ENCODE peak calls at places on chromosomes 16 and 17, in eight cellular contexts. B is activated CD8-positive, alpha-beta T cell treated with anti-CD3 and anti-CD28 coated beads for 36 hours; X is activated CD4-positive, alpha-beta memory T cell treated with anti-CD3 and anti-CD28 coated beads, Interleukin-2, amount 10 ng/mL, durations not matched to agents 7 days and 5 days; A is omental fat pad; R is CD4-positive, alpha-beta T cell; V is thoracic aorta; O is OCI-M1; G is heart right ventricle. E is an unnamed sample.

GRCh38 chr16:27404163-27404823 is 2.3 kb downstream of the IL21R start:
- DNase-seq in B (peak), X (no peak), A (no peak), R (no peak), V (no peak), O (no peak), G (no peak), E (no peak)

GRCh38 chr16:22787456-22788189 is 26.3 kb upstream of the HS3ST2 start:
- DNase-seq in B (peak), X (no peak), A (no peak), R (no peak), V (no peak), O (peak), G (no peak), E (peak)

GRCh38 chr16:79013930-79014329 is 586.6 kb downstream of the MAF start:
- DNase-seq in B (no peak), X (no peak), A (no peak), R (no peak), V (no peak), O (no peak), G (no peak), E (no peak)

GRCh38 chr16:69166221-69166833 is 20.6 kb upstream of the SNTB2 start:
- DNase-seq in B (peak), X (peak), A (no peak), R (peak), V (no peak), O (no peak), G (no peak), E (no peak)

GRCh38 chr16:50254072-50254471 is 12.3 kb upstream of the ADCY7 start:
- DNase-seq in B (no peak), X (no peak), A (no peak), R (no peak), V (no peak), O (peak), G (no peak), E (no peak)

GRCh38 chr17:6279659-6280058 is 155.3 kb downstream of the AIPL1 start:
- DNase-seq in B (peak), X (no peak), A (no peak), R (no peak), V (no peak), O (peak), G (no peak), E (no peak)

GRCh38 chr17:67293251-67294203 is 48.5 kb upstream of the HELZ start:
- DNase-seq in B (peak), X (peak), A (peak), R (peak), V (no peak), O (peak), G (peak), E (peak)

GRCh38 chr17:43401293-43401692 is 2.5 kb downstream of the ARL4D start:
- DNase-seq in B (no peak), X (no peak), A (no peak), R (no peak), V (peak), O (no peak), G (no peak), E (peak)

GRCh38 chr16:55035956-55036355 is 105.3 kb downstream of the IRX5 start:
- DNase-seq in B (no peak), X (no peak), A (no peak), R (no peak), V (no peak), O (no peak), G (no peak), E (peak)

GRCh38 chr17:56505154-56505756 is 88.2 kb upstream of the NOG start:
- DNase-seq in B (no peak), X (no peak), A (no peak), R (no peak), V (no peak), O (no peak), G (no peak), E (no peak)

GRCh38 chr17:47660064-47660492 is 10.4 kb downstream of the KPNB1 start:
- DNase-seq in B (no peak), X (no peak), A (no peak), R (no peak), V (no peak), O (peak), G (no peak), E (no peak)

GRCh38 chr16:70430667-70431536 is 8.0 kb downstream of the ST3GAL2 start:
- DNase-seq in B (peak), X (peak), A (no peak), R (peak), V (no peak), O (peak), G (peak), E (no peak)

GRCh38 chr16:13070268-13070667 is 168.9 kb downstream of the SHISA9 start:
- DNase-seq in B (no peak), X (no peak), A (no peak), R (no peak), V (no peak), O (no peak), G (no peak), E (no peak)

GRCh38 chr16:77435240-77435819 is 496 bp upstream of the ADAMTS18 start:
- DNase-seq in B (no peak), X (no peak), A (no peak), R (no peak), V (no peak), O (no peak), G (no peak), E (no peak)

GRCh38 chr17:13421581-13421980 is 180.1 kb downstream of the HS3ST3A1 start:
- DNase-seq in B (no peak), X (no peak), A (no peak), R (no peak), V (no peak), O (no peak), G (no peak), E (no peak)

GRCh38 chr17:50205111-50205821 is 3.8 kb upstream of the COL1A1 start:
- DNase-seq in B (no peak), X (no peak), A (no peak), R (no peak), V (no peak), O (no peak), G (peak), E (peak)

GRCh38 chr17:68775338-68775737 is 174.2 kb upstream of the FAM20A start:
- DNase-seq in B (no peak), X (no peak), A (no peak), R (no peak), V (no peak), O (no peak), G (no peak), E (peak)

GRCh38 chr16:24070851-24071250 is 185.3 kb upstream of the CACNG3 start:
- DNase-seq in B (peak), X (peak), A (no peak), R (peak), V (no peak), O (peak), G (peak), E (peak)

GRCh38 chr17:75601057-75601987 is 13.7 kb downstream of the MYO15B start:
- DNase-seq in B (peak), X (peak), A (no peak), R (peak), V (no peak), O (peak), G (no peak), E (peak)

GRCh38 chr16:2386990-2387389 is 42.3 kb upstream of the CCNF start:
- DNase-seq in B (no peak), X (no peak), A (no peak), R (no peak), V (no peak), O (no peak), G (no peak), E (no peak)

GRCh38 chr17:63358111-63358839 is 87.8 kb downstream of the CYB561 start:
- DNase-seq in B (no peak), X (no peak), A (no peak), R (no peak), V (no peak), O (no peak), G (no peak), E (peak)

GRCh38 chr16:15777533-15778203 is 79.2 kb downstream of the MYH11 start:
- DNase-seq in B (peak), X (no peak), A (no peak), R (no peak), V (no peak), O (peak), G (no peak), E (peak)

GRCh38 chr17:2700491-2701141 is 10.9 kb downstream of the CLUH start:
- DNase-seq in B (no peak), X (no peak), A (no peak), R (no peak), V (no peak), O (no peak), G (no peak), E (no peak)

GRCh38 chr17:55458977-55459376 is 37.3 kb upstream of the MMD start:
- DNase-seq in B (peak), X (peak), A (no peak), R (no peak), V (no peak), O (no peak), G (no peak), E (peak)

GRCh38 chr17:42878123-42878880 is 22.3 kb upstream of the G6PC1 start:
- DNase-seq in B (no peak), X (no peak), A (no peak), R (no peak), V (no peak), O (no peak), G (peak), E (no peak)

GRCh38 chr16:64982581-64982980 is 139.3 kb downstream of the CDH11 start:
- DNase-seq in B (no peak), X (no peak), A (no peak), R (no peak), V (no peak), O (no peak), G (no peak), E (peak)

GRCh38 chr17:78174332-78174869 is 6.0 kb downstream of the SYNGR2 start:
- DNase-seq in B (no peak), X (no peak), A (peak), R (no peak), V (peak), O (no peak), G (peak), E (no peak)

GRCh38 chr17:47705536-47706481 is 11.8 kb downstream of the TBKBP1 start:
- DNase-seq in B (peak), X (peak), A (no peak), R (no peak), V (no peak), O (no peak), G (no peak), E (no peak)

GRCh38 chr16:57391708-57392107 is 12.9 kb upstream of the CCL17 start:
- DNase-seq in B (no peak), X (no peak), A (no peak), R (no peak), V (no peak), O (no peak), G (no peak), E (no peak)

GRCh38 chr17:65536573-65537342 is 24.7 kb downstream of the AXIN2 start:
- DNase-seq in B (no peak), X (no peak), A (no peak), R (no peak), V (no peak), O (no peak), G (no peak), E (peak)

GRCh38 chr17:51496378-51496777 is 236.0 kb downstream of the UTP18 start:
- DNase-seq in B (no peak), X (no peak), A (no peak), R (no peak), V (no peak), O (no peak), G (no peak), E (no peak)